ENCODE peak calls at places on chromosomes 2 and 18, in seven cellular contexts. Y is lower lobe of right lung, J is K562, M is skeletal muscle cell, C is BJ, E is fibroblast of pulmonary artery, S is fibroblast of lung. D is an unnamed sample.

GRCh38 chr18:5894613-5895299 is 566 bp downstream of the TMEM200C start:
- DNase-seq in Y (no peak), J (no peak), M (no peak), C (no peak), E (no peak), S (peak), D (no peak)

GRCh38 chr2:219452361-219453317 is 18.0 kb downstream of the SPEG start:
- DNase-seq in Y (no peak), J (peak), M (peak), C (peak), E (peak), S (peak), D (no peak)

GRCh38 chr2:179410552-179411356 is 146.1 kb upstream of the SESTD1 start:
- DNase-seq in Y (no peak), J (peak), M (peak), C (no peak), E (peak), S (peak), D (no peak)

GRCh38 chr18:7079231-7079630 is 38.4 kb downstream of the LAMA1 start:
- DNase-seq in Y (no peak), J (no peak), M (no peak), C (no peak), E (no peak), S (no peak), D (no peak)

GRCh38 chr18:26133652-26134051 is at the start of gene PSMA8:
- DNase-seq in Y (no peak), J (no peak), M (no peak), C (no peak), E (no peak), S (no peak), D (no peak)

GRCh38 chr2:229610871-229611270 is 103.5 kb downstream of the DNER start:
- DNase-seq in Y (no peak), J (no peak), M (no peak), C (no peak), E (peak), S (peak), D (no peak)

GRCh38 chr2:187552959-187553681 is 1.1 kb downstream of the TFPI start:
- DNase-seq in Y (no peak), J (peak), M (peak), C (no peak), E (peak), S (peak), D (no peak)

GRCh38 chr2:75055820-75056675 is 97.6 kb downstream of the POLE4 start:
- DNase-seq in Y (no peak), J (no peak), M (no peak), C (no peak), E (peak), S (peak), D (peak)

GRCh38 chr2:109218087-109218791 is 89.2 kb downstream of the SH3RF3 start:
- DNase-seq in Y (no peak), J (no peak), M (no peak), C (no peak), E (no peak), S (peak), D (no peak)

GRCh38 chr18:48320639-48320945 is 88.6 kb downstream of the ZBTB7C start:
- DNase-seq in Y (no peak), J (no peak), M (no peak), C (no peak), E (no peak), S (no peak), D (no peak)

GRCh38 chr2:236904389-236905263 is 181.1 kb upstream of the COPS8 start:
- DNase-seq in Y (no peak), J (no peak), M (no peak), C (no peak), E (no peak), S (no peak), D (no peak)

DNA sequence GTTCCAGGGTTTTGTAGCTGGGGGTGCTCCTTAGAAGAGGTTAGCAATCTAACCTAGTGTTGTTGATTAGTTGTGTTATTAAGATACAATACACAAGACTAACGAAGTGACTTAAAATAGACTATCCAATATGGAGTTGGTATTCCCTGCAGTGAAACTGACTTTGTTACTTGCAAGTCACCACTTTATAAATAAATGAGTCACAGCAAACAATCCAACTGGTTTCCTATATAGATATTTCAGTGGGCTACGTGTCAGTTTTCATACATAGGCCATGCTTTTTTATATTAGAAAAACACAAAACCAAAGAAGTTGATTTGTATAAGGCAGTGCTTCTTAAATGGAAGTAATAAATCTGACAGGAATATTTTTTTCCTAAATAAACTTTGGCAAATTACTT is 274.0 kb downstream of the CAMKMT start:
- DNase-seq in Y (no peak), J (no peak), M (no peak), C (no peak), E (no peak), S (no peak), D (no peak)
- H3K4me3 ChIP-seq in Y (no peak), J (no peak), M (no peak), C (no peak), E (no peak), S (no peak), D (no peak)

DNA sequence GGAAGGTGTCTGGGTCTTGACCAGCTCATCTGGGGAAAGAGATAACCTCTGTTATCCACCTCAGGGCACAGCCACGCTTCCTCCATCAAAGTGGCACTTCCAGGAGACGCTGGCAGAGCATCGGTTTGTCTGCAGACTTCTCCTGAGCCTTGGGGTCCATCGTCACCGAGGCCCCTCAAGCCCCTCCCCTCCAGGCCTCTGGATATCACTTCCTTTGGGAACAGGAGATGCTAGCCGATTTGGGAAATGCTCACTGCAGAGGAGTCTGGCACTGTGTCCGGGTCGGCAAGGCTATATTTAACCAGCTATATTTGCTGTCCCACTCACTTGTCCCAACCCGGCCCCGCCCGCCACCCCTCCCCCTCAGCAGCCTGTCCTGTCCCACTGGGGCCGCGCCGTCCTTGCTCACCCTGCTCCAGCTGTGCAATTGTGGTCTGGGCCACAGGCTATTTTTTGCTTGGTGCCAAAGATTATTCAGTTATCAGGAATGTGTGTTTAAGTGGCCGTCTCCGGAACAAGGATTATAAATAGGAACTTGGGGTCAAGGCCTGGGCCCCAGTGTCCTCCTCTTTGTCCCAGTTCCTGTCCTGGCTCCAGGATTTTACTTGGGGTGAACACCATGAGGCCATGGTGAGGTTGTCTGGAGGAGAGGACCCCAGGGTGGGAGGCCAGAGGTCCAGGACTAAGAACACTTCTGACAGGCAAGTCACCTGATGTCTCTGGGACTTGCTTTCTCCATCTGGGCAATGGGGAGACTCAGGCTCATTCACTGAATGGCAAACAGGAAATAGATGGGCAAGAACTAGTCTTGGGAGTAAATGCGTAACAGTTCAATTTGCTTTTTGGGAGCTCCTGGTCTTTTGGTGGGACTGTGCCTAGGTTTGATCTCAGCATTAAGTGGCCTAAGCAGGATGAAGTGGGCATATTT is 263.6 kb downstream of the DYSF start:
- DNase-seq in Y (peak), J (peak), M (peak), C (peak), E (peak), S (peak), D (no peak)
- H3K4me3 ChIP-seq in Y (no peak), J (no peak), M (no peak), C (no peak), E (no peak), S (no peak), D (no peak)

GRCh38 chr2:28779020-28779419 is 27.4 kb downstream of the PPP1CB start:
- DNase-seq in Y (no peak), J (no peak), M (no peak), C (no peak), E (no peak), S (no peak), D (no peak)
- H3K4me3 ChIP-seq in Y (no peak), J (no peak), M (no peak), C (no peak), E (no peak), S (no peak), D (no peak)

DNA sequence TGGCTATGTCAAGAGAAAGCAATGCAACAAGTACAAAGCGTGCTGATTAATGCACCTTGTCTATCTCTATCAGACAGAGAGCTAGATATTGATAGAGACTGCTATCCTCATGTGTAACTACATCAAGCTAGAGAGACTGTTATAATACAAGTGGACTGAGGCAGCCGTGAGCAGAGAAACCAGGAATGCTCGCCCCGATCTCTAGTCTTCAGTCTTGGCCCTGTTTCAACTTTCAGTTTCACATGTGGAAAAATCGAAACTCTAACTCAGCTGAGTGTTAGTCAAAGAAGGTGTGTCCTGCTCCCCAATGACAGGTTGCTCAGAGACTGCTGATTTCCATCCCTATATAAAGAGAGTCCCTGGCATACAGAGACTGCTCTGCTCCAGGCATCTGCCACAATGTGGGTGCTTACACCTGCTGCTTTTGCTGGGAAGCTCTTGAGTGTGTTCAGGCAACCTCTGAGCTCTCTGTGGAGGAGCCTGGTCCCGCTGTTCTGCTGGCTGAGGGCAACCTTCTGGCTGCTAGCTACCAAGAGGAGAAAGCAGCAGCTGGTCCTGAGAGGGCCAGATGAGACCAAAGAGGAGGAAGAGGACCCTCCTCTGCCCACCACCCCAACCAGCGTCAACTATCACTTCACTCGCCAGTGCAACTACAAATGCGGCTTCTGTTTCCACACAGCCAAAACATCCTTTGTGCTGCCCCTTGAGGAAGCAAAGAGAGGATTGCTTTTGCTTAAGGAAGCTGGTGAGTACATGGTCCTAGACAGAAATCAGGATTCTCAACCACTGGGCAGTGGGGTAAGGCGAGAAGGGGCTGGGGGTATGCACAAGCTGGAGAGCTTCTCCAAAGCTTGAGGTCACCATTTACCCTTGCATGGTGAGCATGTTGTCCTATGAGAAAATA is at the start of gene RSAD2:
- DNase-seq in Y (peak), J (no peak), M (no peak), C (no peak), E (peak), S (peak), D (peak)
- H3K4me3 ChIP-seq in Y (peak), J (no peak), M (peak), C (no peak), E (peak), S (peak), D (peak)

GRCh38 chr18:21450503-21450902 is 150.0 kb downstream of the ESCO1 start:
- DNase-seq in Y (no peak), J (no peak), M (no peak), C (no peak), E (no peak), S (no peak), D (no peak)
- H3K4me3 ChIP-seq in Y (no peak), J (no peak), M (no peak), C (no peak), E (no peak), S (no peak), D (no peak)

GRCh38 chr2:181832015-181832414 is 59.5 kb upstream of the ITPRID2 start:
- DNase-seq in Y (no peak), J (no peak), M (no peak), C (no peak), E (no peak), S (no peak), D (no peak)
- H3K4me3 ChIP-seq in Y (no peak), J (no peak), M (no peak), C (no peak), E (no peak), S (no peak), D (no peak)

D was measured in epithelial cell of proximal tubule.